ENCODE peak calls at places on chromosomes 5 and 9, in five cellular contexts. Z is pulmonary artery endothelial cell, T is NCI-H748 treated with DMSO at 0.1 percent for 48 hours, M is GM23338, J is left kidney. L is an unnamed sample.

GRCh38 chr5:173765030-173765644 is 123.0 kb upstream of the CPEB4 start:
- DNase-seq in Z (no peak), M (no peak), T (no peak), J (no peak), L (peak)

GRCh38 chr9:81613002-81613750 is 76.2 kb downstream of the TLE1 start:
- DNase-seq in Z (no peak), J (peak), M (no peak), T (no peak), L (peak)

GRCh38 chr9:137311171-137311970 is 9.3 kb upstream of the NRARP start:
- DNase-seq in T (no peak), J (no peak), Z (no peak), M (no peak), L (peak)

GRCh38 chr9:99040911-99041582 is 63.9 kb upstream of the TGFBR1 start:
- DNase-seq in J (no peak), M (peak), Z (no peak), T (no peak), L (peak)

GRCh38 chr9:100346836-100347235 is 5.9 kb downstream of the TEX10 start:
- DNase-seq in T (no peak), Z (no peak), J (no peak), M (no peak), L (no peak)

GRCh38 chr5:163269624-163270023 is 167.8 kb upstream of the CCNG1 start:
- DNase-seq in M (peak), T (no peak), Z (no peak), J (peak), L (no peak)

GRCh38 chr5:179153341-179153901 is 93.2 kb downstream of the ZNF354C start:
- DNase-seq in M (no peak), Z (no peak), T (no peak), J (no peak), L (no peak)

GRCh38 chr5:79845448-79846197 is 145.4 kb downstream of the MTX3 start:
- DNase-seq in J (no peak), M (no peak), Z (no peak), T (no peak), L (no peak)

GRCh38 chr5:83967417-83967816 is 246.8 kb upstream of the HAPLN1 start:
- DNase-seq in M (no peak), J (no peak), T (no peak), Z (no peak), L (no peak)

GRCh38 chr5:178090856-178091255 is 22.5 kb upstream of the N4BP3 start:
- DNase-seq in T (no peak), M (no peak), J (no peak), Z (no peak), L (no peak)

GRCh38 chr9:38421498-38422211 is 2.6 kb downstream of the IGFBPL1 start:
- DNase-seq in Z (no peak), J (peak), T (no peak), M (peak), L (no peak)

GRCh38 chr5:16542275-16542674 is 74.5 kb downstream of the RETREG1 start:
- DNase-seq in J (no peak), M (no peak), T (peak), Z (no peak), L (no peak)

GRCh38 chr5:178431777-178432155 is 158.4 kb downstream of the COL23A1 start:
- DNase-seq in M (no peak), T (no peak), Z (no peak), J (no peak), L (no peak)

GRCh38 chr5:150105898-150106615 is 19.7 kb upstream of the CSF1R start:
- DNase-seq in Z (no peak), T (no peak), M (no peak), J (no peak), L (no peak)

GRCh38 chr9:23851024-23851629 is 25.1 kb upstream of the ELAVL2 start:
- DNase-seq in Z (no peak), J (peak), T (peak), M (peak), L (no peak)

GRCh38 chr5:153534102-153534501 is 43.6 kb downstream of the GRIA1 start:
- DNase-seq in T (no peak), M (no peak), J (no peak), Z (no peak), L (no peak)

GRCh38 chr5:136276946-136277345 is 84.0 kb upstream of the SMIM32 start:
- DNase-seq in J (no peak), T (no peak), Z (no peak), M (no peak), L (no peak)

GRCh38 chr9:72947987-72948465 is 4.8 kb downstream of the ALDH1A1 start:
- DNase-seq in T (peak), J (peak), Z (no peak), M (no peak), L (no peak)

GRCh38 chr5:126414874-126415502 is 8.2 kb upstream of the GRAMD2B start:
- DNase-seq in T (no peak), M (no peak), Z (no peak), J (peak), L (peak)

GRCh38 chr9:129656795-129657390 is 8.6 kb upstream of the PRRX2 start:
- DNase-seq in Z (no peak), M (no peak), J (no peak), T (no peak), L (peak)

GRCh38 chr5:94870496-94871214 is 252.2 kb downstream of the SLF1 start:
- DNase-seq in M (peak), T (no peak), Z (no peak), J (peak), L (no peak)

GRCh38 chr9:35114921-35115341 is 731 bp downstream of the ATOSB start:
- DNase-seq in J (peak), Z (no peak), M (peak), T (peak), L (no peak)

GRCh38 chr5:160188151-160188967 is 40.9 kb upstream of the FABP6 start:
- DNase-seq in J (peak), M (peak), T (no peak), Z (no peak), L (no peak)

L was measured in dermis microvascular lymphatic vessel endothelial cell.